ENCODE peak calls at places on chromosomes 7 and 10, in eight cellular contexts. M is Right ventricle myocardium inferior; F is EL; J is nephron progenitor cell; N is NCI-H460; E is effector CD4-positive, alpha-beta T cell; V is left colon; R is CD8-positive, alpha-beta memory T cell. K is an unnamed sample.

GRCh38 chr10:46558411-46559185 is 2.1 kb upstream of the GPRIN2 start:
- DNase-seq in M (no peak), F (no peak), J (peak; percentile 3), N (no peak), E (peak; percentile 1), V (peak; percentile 34), R (no peak), K (no peak)

GRCh38 chr7:101402081-101402779 is 39.6 kb downstream of the COL26A1 start:
- DNase-seq in M (no peak), F (peak; percentile 88), J (peak; percentile 52), N (peak; percentile 38), E (no peak), V (no peak), R (no peak), K (peak; percentile 86)

GRCh38 chr7:3861371-3861770 is 560.3 kb downstream of the SDK1 start:
- DNase-seq in M (no peak), F (no peak), J (no peak), N (no peak), E (no peak), V (no peak), R (no peak), K (no peak)

GRCh38 chr10:71234970-71235681 is 22.8 kb downstream of the UNC5B start:
- DNase-seq in M (peak; percentile 82), F (peak; percentile 64), J (peak; percentile 43), N (no peak), E (no peak), V (no peak), R (no peak), K (no peak)

GRCh38 chr10:47040041-47040491 is 128.8 kb downstream of the PTPN20 start:
- DNase-seq in M (peak; percentile 50), F (no peak), J (no peak), N (no peak), E (no peak), V (no peak), R (no peak), K (no peak)

GRCh38 chr10:29608062-29608461 is 26.7 kb downstream of the SVIL start:
- DNase-seq in M (no peak), F (no peak), J (no peak), N (no peak), E (no peak), V (no peak), R (no peak), K (no peak)

GRCh38 chr10:5094265-5095205 is at the start of gene AKR1C3:
- DNase-seq in M (no peak), F (peak; percentile 44), J (no peak), N (peak; percentile 80), E (no peak), V (no peak), R (peak; percentile 11), K (no peak)

GRCh38 chr7:38232475-38233366 is 40.7 kb downstream of the TARP start:
- DNase-seq in M (peak; percentile 64), F (no peak), J (no peak), N (no peak), E (peak; percentile 48), V (no peak), R (peak; percentile 58), K (no peak)

GRCh38 chr10:22505923-22506685 is 160.8 kb downstream of the SPAG6 start:
- DNase-seq in M (no peak), F (peak; percentile 12), J (peak; percentile 37), N (no peak), E (no peak), V (peak; percentile 55), R (peak; percentile 9), K (no peak)

GRCh38 chr10:35005868-35006267 is 84.3 kb downstream of the CUL2 start:
- DNase-seq in M (no peak), F (peak; percentile 99), J (no peak), N (peak; percentile 87), E (no peak), V (no peak), R (no peak), K (no peak)

GRCh38 chr10:3020881-3021280 is 46.5 kb upstream of the PFKP start:
- DNase-seq in M (no peak), F (no peak), J (no peak), N (no peak), E (no peak), V (no peak), R (no peak), K (no peak)

GRCh38 chr7:122970740-122971725 is 24.5 kb downstream of the TAS2R16 start:
- DNase-seq in M (no peak), F (no peak), J (no peak), N (peak; percentile 2), E (no peak), V (no peak), R (no peak), K (no peak)

GRCh38 chr10:22750131-22750530 is 35.8 kb upstream of the PIP4K2A start:
- DNase-seq in M (no peak), F (peak; percentile 8), J (no peak), N (no peak), E (no peak), V (no peak), R (no peak), K (no peak)

GRCh38 chr10:12755075-12755474 is 246.4 kb downstream of the CCDC3 start:
- DNase-seq in M (no peak), F (no peak), J (no peak), N (no peak), E (no peak), V (no peak), R (no peak), K (no peak)

GRCh38 chr10:71393841-71394475 is 2.8 kb upstream of the CDH23 start:
- DNase-seq in M (no peak), F (no peak), J (no peak), N (no peak), E (no peak), V (no peak), R (no peak), K (no peak)

GRCh38 chr7:20532841-20533240 is 82.6 kb upstream of the ABCB5 start:
- DNase-seq in M (no peak), F (no peak), J (no peak), N (no peak), E (no peak), V (no peak), R (no peak), K (no peak)

GRCh38 chr10:33653584-33654367 is 319.3 kb upstream of the NRP1 start:
- DNase-seq in M (no peak), F (peak; percentile 75), J (no peak), N (no peak), E (no peak), V (no peak), R (no peak), K (no peak)

GRCh38 chr10:18044976-18045720 is 93.4 kb downstream of the SLC39A12 start:
- DNase-seq in M (no peak), F (peak; percentile 73), J (no peak), N (no peak), E (no peak), V (no peak), R (no peak), K (no peak)

GRCh38 chr10:62231371-62231770 is 37.3 kb downstream of the RTKN2 start:
- DNase-seq in M (no peak), F (peak; percentile 93), J (no peak), N (no peak), E (no peak), V (no peak), R (no peak), K (no peak)

GRCh38 chr10:89702121-89702480 is 711 bp downstream of the KIF20B start:
- DNase-seq in M (no peak), F (peak; percentile 19), J (peak; percentile 5), N (peak; percentile 15), E (peak; percentile 2), V (peak; percentile 18), R (peak; percentile 19), K (no peak)

GRCh38 chr10:59099536-59099935 is 76.9 kb upstream of the PHYHIPL start:
- DNase-seq in M (no peak), F (no peak), J (no peak), N (no peak), E (no peak), V (no peak), R (no peak), K (no peak)

GRCh38 chr10:72228318-72228751 is 12.3 kb upstream of the ASCC1 start:
- DNase-seq in M (no peak), F (no peak), J (no peak), N (no peak), E (no peak), V (no peak), R (no peak), K (no peak)

GRCh38 chr7:13476881-13477444 is 512.5 kb downstream of the ETV1 start:
- DNase-seq in M (no peak), F (no peak), J (no peak), N (no peak), E (no peak), V (no peak), R (no peak), K (no peak)

GRCh38 chr7:27339478-27339877 is 96.9 kb downstream of the EVX1 start:
- DNase-seq in M (no peak), F (peak; percentile 52), J (no peak), N (no peak), E (no peak), V (no peak), R (no peak), K (no peak)

GRCh38 chr7:20114463-20114862 is 102.7 kb downstream of the MACC1 start:
- DNase-seq in M (no peak), F (peak; percentile 8), J (no peak), N (no peak), E (no peak), V (no peak), R (no peak), K (peak; percentile 6)

GRCh38 chr10:129953541-129954031 is 10.5 kb downstream of the EBF3 start:
- DNase-seq in M (no peak), F (no peak), J (no peak), N (no peak), E (no peak), V (no peak), R (no peak), K (no peak)

GRCh38 chr7:94130716-94131115 is 126.6 kb upstream of the BET1 start:
- DNase-seq in M (no peak), F (no peak), J (no peak), N (no peak), E (no peak), V (no peak), R (no peak), K (no peak)

GRCh38 chr10:97731346-97732051 is 5.4 kb upstream of the ZFYVE27 start:
- DNase-seq in M (no peak), F (peak; percentile 77), J (peak; percentile 71), N (peak; percentile 80), E (peak; percentile 52), V (peak; percentile 75), R (peak; percentile 50), K (peak; percentile 67)

GRCh38 chr10:61832866-61833481 is 68.5 kb upstream of the ARID5B start:
- DNase-seq in M (no peak), F (peak; percentile 49), J (no peak), N (no peak), E (no peak), V (no peak), R (no peak), K (no peak)

GRCh38 chr7:99000904-99001442 is 122.6 kb downstream of the TRRAP start:
- DNase-seq in M (no peak), F (no peak), J (no peak), N (no peak), E (no peak), V (no peak), R (peak; percentile 22), K (no peak)

GRCh38 chr7:27166475-27167169 is 1.3 kb upstream of the HOXA9 start:
- DNase-seq in M (peak; percentile 14), F (peak; percentile 46), J (peak; percentile 47), N (no peak), E (no peak), V (no peak), R (no peak), K (no peak)

GRCh38 chr10:77297370-77297692 is 340.3 kb downstream of the KCNMA1 start:
- DNase-seq in M (no peak), F (peak; percentile 53), J (no peak), N (no peak), E (no peak), V (no peak), R (no peak), K (no peak)

GRCh38 chr10:86798636-86799035 is 42.2 kb downstream of the BMPR1A start:
- DNase-seq in M (no peak), F (peak; percentile 33), J (no peak), N (no peak), E (no peak), V (no peak), R (no peak), K (no peak)

GRCh38 chr10:47297796-47298540 is 2.0 kb upstream of the GDF10 start:
- DNase-seq in M (no peak), F (no peak), J (no peak), N (no peak), E (no peak), V (no peak), R (no peak), K (no peak)